ENCODE peak calls at places on chromosomes 1 and 21, in seven cellular contexts. H, C, L, N, Q, G and J are unnamed samples.

GRCh38 chr1:11707621-11708276 is 16.2 kb downstream of the DRAXIN start:
- DNase-seq in H (no peak), G (peak; percentile 76), Q (no peak), L (no peak), C (no peak), N (no peak), J (peak; percentile 51)

GRCh38 chr21:46599251-46599572 is 5.7 kb downstream of the S100B start:
- DNase-seq in G (peak; percentile 68), C (no peak), H (peak; percentile 10), Q (peak; percentile 92), L (no peak), N (peak; percentile 57), J (no peak)

GRCh38 chr21:36973986-36974850 is 7.7 kb upstream of the HLCS start:
- DNase-seq in N (no peak), C (no peak), Q (no peak), L (no peak), H (peak; percentile 21), G (no peak), J (peak; percentile 55)

GRCh38 chr1:40032240-40032891 is 8.2 kb upstream of the CAP1 start:
- DNase-seq in Q (peak; percentile 76), H (peak; percentile 57), L (no peak), C (peak; percentile 55), G (peak; percentile 53), N (peak; percentile 53), J (peak; percentile 70)

GRCh38 chr1:51086496-51087271 is 15.3 kb upstream of the C1orf185 start:
- DNase-seq in Q (no peak), H (no peak), C (no peak), L (no peak), G (no peak), N (no peak), J (no peak)

GRCh38 chr1:213938776-213939175 is 49.0 kb upstream of the PROX1 start:
- DNase-seq in L (no peak), G (no peak), Q (no peak), C (no peak), H (no peak), N (no peak), J (no peak)

GRCh38 chr1:19480282-19480681 is 5.1 kb downstream of the CAPZB start:
- DNase-seq in Q (no peak), C (no peak), G (no peak), H (no peak), N (no peak), L (no peak), J (no peak)

GRCh38 chr1:215835951-215836350 is 268.8 kb downstream of the KCTD3 start:
- DNase-seq in H (no peak), C (no peak), L (no peak), N (no peak), Q (peak; percentile 90), G (no peak), J (no peak)

GRCh38 chr1:55213885-55214213 is 1.3 kb downstream of the USP24 start:
- DNase-seq in N (no peak), L (no peak), G (no peak), H (no peak), C (peak; percentile 52), Q (no peak), J (no peak)

GRCh38 chr1:55214903-55215193 is 316 bp downstream of the USP24 start:
- DNase-seq in G (peak; percentile 35), L (no peak), Q (peak; percentile 49), C (peak; percentile 23), N (peak; percentile 32), H (peak; percentile 40), J (peak; percentile 79)

GRCh38 chr1:55213029-55213884 is 1.9 kb downstream of the USP24 start:
- DNase-seq in N (no peak), H (no peak), Q (no peak), G (no peak), C (no peak), L (no peak), J (peak; percentile 69)

GRCh38 chr1:55215194-55216021 is at the start of gene USP24:
- DNase-seq in G (peak; percentile 59), Q (peak; percentile 59), H (peak; percentile 77), L (peak; percentile 83), N (peak; percentile 65), C (peak; percentile 76), J (peak; percentile 92)

GRCh38 chr1:55214214-55214902 is 806 bp downstream of the USP24 start:
- DNase-seq in H (peak; percentile 19), G (peak; percentile 42), C (peak; percentile 74), L (peak; percentile 66), Q (no peak), N (peak; percentile 37), J (peak; percentile 60)
- TF ChIP-seq POLR2A in H (no peak), G (no peak), C (no peak), L (no peak), Q (no peak), N (no peak), J (no peak)

DNA sequence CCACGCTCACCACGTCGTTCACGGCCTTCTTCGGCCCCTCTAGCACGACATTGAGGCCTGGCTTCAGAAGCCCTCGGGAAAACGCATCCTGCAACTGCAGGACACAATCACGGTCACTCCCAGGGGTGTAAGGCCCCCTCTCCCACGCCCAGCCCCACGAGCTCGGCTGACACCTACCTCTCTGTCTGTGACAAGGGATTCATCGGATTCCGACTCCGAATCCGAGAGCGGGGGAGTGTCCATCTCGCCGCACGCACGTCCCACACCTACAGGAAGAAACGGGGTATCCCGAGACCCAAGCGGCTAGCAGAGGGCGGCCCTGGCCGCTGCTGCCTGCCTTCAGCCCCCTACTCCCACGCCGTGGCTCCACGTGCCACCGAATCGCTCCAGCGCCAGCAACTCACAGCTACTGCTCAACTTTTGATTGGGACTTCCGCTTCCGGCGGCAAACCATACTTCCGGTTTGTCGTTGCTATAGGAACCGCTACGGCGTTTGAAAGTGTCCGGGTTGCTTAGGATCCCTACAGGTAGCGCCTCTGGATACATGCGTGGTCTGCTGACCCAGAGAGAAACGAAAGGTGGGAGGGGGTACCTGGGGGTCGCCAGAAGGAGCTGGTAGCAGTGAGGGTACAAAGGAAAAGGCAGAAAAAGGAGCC is at the start of the genes CFAP57 and EBNA1BP2:
- DNase-seq in L (peak; percentile 92), C (peak; percentile 86), H (peak; percentile 91), G (peak; percentile 88), N (peak; percentile 92), Q (peak; percentile 93), J (peak; percentile 95)
- TF ChIP-seq POLR2A in L (no peak), C (no peak), H (peak; percentile 75), G (no peak), N (peak; percentile 15), Q (peak; percentile 78), J (peak; percentile 69)

DNA sequence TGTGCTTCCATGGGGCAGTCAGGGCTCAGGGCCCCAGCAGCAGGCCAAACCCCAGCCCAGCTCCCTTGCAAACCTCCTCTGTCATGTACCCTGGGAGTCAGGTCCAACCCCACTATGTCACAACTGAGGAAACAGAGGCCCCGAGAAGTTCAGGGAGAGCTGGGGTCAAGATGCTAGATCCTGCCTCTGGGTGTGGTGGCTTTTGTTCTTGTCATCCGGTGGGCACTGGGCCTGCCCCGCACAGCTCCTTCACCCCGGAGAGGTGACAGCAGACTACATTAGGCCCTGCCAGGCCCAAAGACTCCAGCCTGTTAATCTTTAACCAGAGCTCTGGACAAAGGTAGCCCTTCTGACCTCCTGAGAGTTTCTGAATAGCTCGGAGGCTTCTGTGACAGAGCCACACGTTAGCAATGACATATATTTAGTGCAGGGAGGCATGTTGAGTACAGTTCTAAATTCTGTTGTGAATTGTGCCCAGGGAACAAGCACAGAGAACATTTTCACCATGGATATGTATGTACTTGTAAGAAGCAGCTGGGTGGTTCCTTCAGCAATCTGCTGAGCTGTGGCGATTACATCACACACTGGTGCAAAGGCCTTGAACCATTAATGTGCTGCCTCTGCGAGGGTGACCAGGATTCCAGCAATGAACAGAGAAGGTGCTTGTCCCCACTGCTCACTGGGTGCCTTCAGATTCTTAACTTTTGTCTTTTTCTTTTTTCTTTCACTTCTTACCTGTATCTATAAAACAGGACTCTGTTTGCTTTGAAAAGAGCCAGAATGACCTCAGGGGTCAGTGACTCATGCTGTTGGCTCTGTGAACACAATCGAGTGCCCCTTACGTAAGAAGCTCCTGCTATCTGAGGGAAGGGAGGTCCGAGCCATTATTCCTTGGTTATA is 102.8 kb downstream of the RHOU start:
- DNase-seq in N (peak; percentile 87), H (peak; percentile 96), G (peak; percentile 85), L (peak; percentile 77), Q (peak; percentile 93), C (no peak), J (no peak)
- TF ChIP-seq POLR2A in N (no peak), H (no peak), G (no peak), L (no peak), Q (no peak), C (peak; percentile 33), J (no peak)

GRCh38 chr1:109282952-109283747 is at the start of gene PSRC1:
- DNase-seq in C (peak; percentile 95), Q (peak; percentile 96), L (peak; percentile 97), G (peak; percentile 97), N (peak; percentile 97), H (peak; percentile 93), J (peak; percentile 92)
- TF ChIP-seq POLR2A in C (peak; percentile 54), Q (peak; percentile 60), L (peak; percentile 65), G (no peak), N (peak; percentile 78), H (peak; percentile 85), J (peak; percentile 85)